ENCODE peak calls at places on chromosomes 3 and 15, in eight cellular contexts. One of them, this sample, is unnamed.

GRCh38 chr3:108125550-108126071 is 34.8 kb upstream of the CD47 start:
- DNase-seq in fibroblast of lung: no peak
- DNase-seq in NCI-H2171 treated with DMSO at 0.1 percent for 48 hours: peak; percentile 17
- DNase-seq in iris pigment epithelial cell: no peak
- DNase-seq in G401: no peak
- DNase-seq in amygdala: no peak
- DNase-seq in cardiac fibroblast: no peak
- DNase-seq in mucosa of gallbladder: no peak
- DNase-seq in this sample: no peak

GRCh38 chr3:115386347-115386746 is 237.0 kb upstream of the GAP43 start:
- DNase-seq in fibroblast of lung: no peak
- DNase-seq in NCI-H2171 treated with DMSO at 0.1 percent for 48 hours: no peak
- DNase-seq in iris pigment epithelial cell: no peak
- DNase-seq in G401: no peak
- DNase-seq in amygdala: no peak
- DNase-seq in cardiac fibroblast: no peak
- DNase-seq in mucosa of gallbladder: no peak
- DNase-seq in this sample: no peak

GRCh38 chr3:67311440-67311839 is 313.3 kb downstream of the KBTBD8 start:
- DNase-seq in fibroblast of lung: no peak
- DNase-seq in NCI-H2171 treated with DMSO at 0.1 percent for 48 hours: no peak
- DNase-seq in iris pigment epithelial cell: no peak
- DNase-seq in G401: no peak
- DNase-seq in amygdala: no peak
- DNase-seq in cardiac fibroblast: no peak
- DNase-seq in mucosa of gallbladder: no peak
- DNase-seq in this sample: no peak

GRCh38 chr15:71790081-71790480 is 20.3 kb upstream of the NR2E3 start:
- DNase-seq in fibroblast of lung: peak; percentile 76
- DNase-seq in NCI-H2171 treated with DMSO at 0.1 percent for 48 hours: no peak
- DNase-seq in iris pigment epithelial cell: peak; percentile 65
- DNase-seq in G401: no peak
- DNase-seq in amygdala: no peak
- DNase-seq in cardiac fibroblast: no peak
- DNase-seq in mucosa of gallbladder: peak; percentile 43
- DNase-seq in this sample: no peak

GRCh38 chr15:90191795-90192494 is 9.2 kb upstream of the SEMA4B start:
- DNase-seq in fibroblast of lung: peak; percentile 29
- DNase-seq in NCI-H2171 treated with DMSO at 0.1 percent for 48 hours: peak; percentile 96
- DNase-seq in iris pigment epithelial cell: peak; percentile 17
- DNase-seq in G401: peak; percentile 76
- DNase-seq in amygdala: peak; percentile 76
- DNase-seq in cardiac fibroblast: peak; percentile 84
- DNase-seq in mucosa of gallbladder: peak; percentile 87
- DNase-seq in this sample: no peak

GRCh38 chr3:123768480-123769359 is 115.4 kb downstream of the MYLK start:
- DNase-seq in fibroblast of lung: no peak
- DNase-seq in NCI-H2171 treated with DMSO at 0.1 percent for 48 hours: no peak
- DNase-seq in iris pigment epithelial cell: no peak
- DNase-seq in G401: no peak
- DNase-seq in amygdala: no peak
- DNase-seq in cardiac fibroblast: no peak
- DNase-seq in mucosa of gallbladder: no peak
- DNase-seq in this sample: peak; percentile 88

GRCh38 chr3:98763814-98764691 is 913 bp downstream of the ST3GAL6 start:
- DNase-seq in fibroblast of lung: no peak
- DNase-seq in NCI-H2171 treated with DMSO at 0.1 percent for 48 hours: no peak
- DNase-seq in iris pigment epithelial cell: peak; percentile 79
- DNase-seq in G401: no peak
- DNase-seq in amygdala: no peak
- DNase-seq in cardiac fibroblast: no peak
- DNase-seq in mucosa of gallbladder: no peak
- DNase-seq in this sample: no peak

GRCh38 chr15:93028111-93028631 is 60.8 kb downstream of the RGMA start:
- DNase-seq in fibroblast of lung: no peak
- DNase-seq in NCI-H2171 treated with DMSO at 0.1 percent for 48 hours: no peak
- DNase-seq in iris pigment epithelial cell: no peak
- DNase-seq in G401: no peak
- DNase-seq in amygdala: no peak
- DNase-seq in cardiac fibroblast: peak; percentile 17
- DNase-seq in mucosa of gallbladder: no peak
- DNase-seq in this sample: no peak

GRCh38 chr15:90151989-90152645 is 49.0 kb upstream of the SEMA4B start:
- DNase-seq in fibroblast of lung: no peak
- DNase-seq in NCI-H2171 treated with DMSO at 0.1 percent for 48 hours: no peak
- DNase-seq in iris pigment epithelial cell: no peak
- DNase-seq in G401: no peak
- DNase-seq in amygdala: no peak
- DNase-seq in cardiac fibroblast: no peak
- DNase-seq in mucosa of gallbladder: no peak
- DNase-seq in this sample: no peak

GRCh38 chr3:150202696-150203095 is 205.4 kb upstream of the TSC22D2 start:
- DNase-seq in fibroblast of lung: no peak
- DNase-seq in NCI-H2171 treated with DMSO at 0.1 percent for 48 hours: peak; percentile 53
- DNase-seq in iris pigment epithelial cell: no peak
- DNase-seq in G401: peak; percentile 10
- DNase-seq in amygdala: no peak
- DNase-seq in cardiac fibroblast: no peak
- DNase-seq in mucosa of gallbladder: no peak
- DNase-seq in this sample: peak; percentile 47

GRCh38 chr3:141851411-141851810 is 25.0 kb upstream of the ATP1B3 start:
- DNase-seq in fibroblast of lung: no peak
- DNase-seq in NCI-H2171 treated with DMSO at 0.1 percent for 48 hours: no peak
- DNase-seq in iris pigment epithelial cell: no peak
- DNase-seq in G401: no peak
- DNase-seq in amygdala: no peak
- DNase-seq in cardiac fibroblast: no peak
- DNase-seq in mucosa of gallbladder: no peak
- DNase-seq in this sample: no peak

This sample was measured in esophagus muscularis mucosa.